ENCODE peak calls at places on chromosomes 3 and 15, in eight cellular contexts. J is IMR-90; R is CD8-positive, alpha-beta T cell; X is uterus; E is left ventricle myocardium inferior; Q is H9; S is upper lobe of left lung; F is A549. I is an unnamed sample.

GRCh38 chr3:112090899-112091586 is 4.9 kb downstream of the C3orf52 start:
- DNase-seq in R (no peak), Q (no peak), J (no peak), S (no peak), X (no peak), F (no peak), E (no peak), I (no peak)

GRCh38 chr3:23567917-23568316 is 237.8 kb upstream of the UBE2E1 start:
- DNase-seq in J (peak; percentile 95), X (no peak), S (no peak), F (no peak), E (no peak), R (no peak), Q (no peak), I (no peak)

GRCh38 chr3:188164248-188164687 is 10.3 kb downstream of the LPP start:
- DNase-seq in F (no peak), S (no peak), E (no peak), R (no peak), J (no peak), X (no peak), Q (no peak), I (no peak)

GRCh38 chr3:124372784-124373183 is 357.5 kb upstream of the UMPS start:
- DNase-seq in R (no peak), S (no peak), F (no peak), E (no peak), Q (peak; percentile 65), J (no peak), X (no peak), I (no peak)

GRCh38 chr3:162287600-162287999 is 791.0 kb downstream of the OTOL1 start:
- DNase-seq in R (no peak), X (no peak), F (no peak), E (no peak), Q (no peak), J (no peak), S (no peak), I (no peak)

GRCh38 chr3:181613191-181613590 is 98.5 kb upstream of the SOX2 start:
- DNase-seq in J (no peak), Q (no peak), X (no peak), E (no peak), F (no peak), R (no peak), S (no peak), I (no peak)

GRCh38 chr3:63207066-63207590 is 71.0 kb upstream of the SYNPR start:
- DNase-seq in E (no peak), F (no peak), Q (no peak), R (no peak), S (no peak), X (no peak), J (no peak), I (no peak)

GRCh38 chr3:159447841-159448240 is 540.8 kb upstream of the IL12A start:
- DNase-seq in J (no peak), X (no peak), E (no peak), S (no peak), R (no peak), Q (no peak), F (no peak), I (no peak)

GRCh38 chr3:189685854-189686253 is 54.7 kb downstream of the TP63 start:
- DNase-seq in R (no peak), E (no peak), S (no peak), X (no peak), Q (no peak), J (peak; percentile 93), F (no peak), I (no peak)

GRCh38 chr3:24242012-24242698 is 252.5 kb downstream of the THRB start:
- DNase-seq in S (no peak), J (peak; percentile 45), E (no peak), Q (no peak), R (no peak), F (no peak), X (no peak), I (no peak)

GRCh38 chr3:125045194-125045593 is 10.6 kb downstream of the HEG1 start:
- DNase-seq in X (no peak), F (no peak), E (no peak), S (no peak), R (no peak), Q (no peak), J (no peak), I (no peak)

GRCh38 chr3:179071161-179071568 is 444 bp downstream of the ZMAT3 start:
- DNase-seq in E (no peak), S (no peak), J (peak; percentile 67), X (peak; percentile 18), Q (no peak), R (peak; percentile 48), F (peak; percentile 15), I (no peak)

GRCh38 chr3:37241880-37242279 is 67.5 kb upstream of the LRRFIP2 start:
- DNase-seq in R (no peak), F (no peak), S (no peak), Q (no peak), X (no peak), E (no peak), J (no peak), I (no peak)

GRCh38 chr3:37240170-37240945 is 66.0 kb upstream of the LRRFIP2 start:
- DNase-seq in E (no peak), Q (no peak), S (no peak), X (no peak), F (no peak), R (no peak), J (no peak), I (no peak)

DNA sequence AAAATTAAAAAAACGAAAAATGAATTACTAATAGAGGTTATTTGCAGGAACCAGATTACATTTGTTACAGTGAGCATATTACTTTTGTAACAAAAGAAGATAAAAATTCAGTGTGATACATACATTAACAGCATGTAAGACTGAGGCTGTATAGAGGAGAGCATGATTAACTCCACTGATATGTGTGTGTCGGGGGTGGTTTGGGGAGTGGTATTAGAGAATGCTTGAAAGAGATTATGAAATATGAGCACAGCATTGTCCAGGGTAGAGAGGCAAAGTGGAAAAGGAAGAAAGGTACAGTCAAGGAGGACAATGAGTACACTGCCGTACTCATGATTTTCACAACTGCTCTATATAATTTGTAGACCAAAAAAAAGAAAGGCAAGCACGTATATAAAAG is 62.9 kb upstream of the LRRFIP2 start:
- DNase-seq in J (peak; percentile 55), S (no peak), R (no peak), F (no peak), Q (no peak), E (no peak), X (no peak), I (no peak)
- H3K27ac ChIP-seq in J (no peak overlapping the region), S (no peak overlapping the region), R (no peak overlapping the region), F (no peak overlapping the region), Q (no peak overlapping the region), E (no peak overlapping the region), X (no peak overlapping the region), I (no peak overlapping the region)

GRCh38 chr15:78917888-78918287 is 27.0 kb downstream of the CTSH start:
- DNase-seq in R (no peak), F (no peak), S (no peak), E (no peak), J (no peak), X (no peak), Q (no peak), I (no peak)

GRCh38 chr15:78910836-78911235 is 34.0 kb downstream of the CTSH start:
- DNase-seq in Q (no peak), R (no peak), X (no peak), E (no peak), F (no peak), S (no peak), J (no peak), I (no peak)

GRCh38 chr15:78915341-78916087 is 29.3 kb downstream of the CTSH start:
- DNase-seq in J (no peak), E (peak; percentile 55), F (no peak), S (no peak), R (no peak), Q (no peak), X (peak; percentile 70), I (no peak)

GRCh38 chr15:78913012-78913411 is 31.8 kb downstream of the CTSH start:
- DNase-seq in J (no peak), R (no peak), X (no peak), S (no peak), Q (no peak), F (no peak), E (no peak), I (no peak)

DNA sequence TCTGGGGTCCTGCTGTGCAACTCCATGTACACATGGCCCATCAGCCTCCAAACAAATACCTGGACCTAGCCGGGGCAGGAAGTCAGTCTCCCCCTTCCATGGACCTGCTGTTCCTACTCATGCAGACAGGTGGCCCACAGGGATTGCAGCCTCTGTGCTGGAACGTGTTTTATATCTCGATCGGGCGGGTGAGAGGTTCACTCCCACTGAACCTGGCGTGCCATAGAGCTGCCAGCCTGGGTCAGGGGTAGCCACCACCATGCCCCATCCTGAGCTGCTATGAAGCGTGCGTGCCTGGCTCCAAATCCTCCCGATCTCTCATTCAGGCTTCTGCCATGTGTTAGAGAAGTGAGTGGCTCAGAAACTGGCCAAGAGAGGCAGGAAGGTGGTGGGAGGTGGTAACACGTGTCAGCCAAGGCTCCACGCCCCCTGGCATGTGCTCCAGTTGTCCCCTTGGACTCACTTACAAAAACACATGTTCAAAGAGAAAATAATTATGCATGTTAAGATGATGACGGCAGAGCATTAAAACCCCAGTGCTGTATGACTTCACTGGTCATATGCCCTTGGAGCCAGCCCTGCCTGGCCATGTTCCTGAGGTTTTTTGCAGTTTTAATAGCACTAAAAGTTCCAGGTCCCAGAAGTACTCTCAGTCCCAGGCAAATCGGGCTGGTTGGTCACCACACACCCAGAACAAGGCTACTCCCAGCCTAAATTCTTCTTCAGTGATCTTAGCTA is 30.6 kb downstream of the CTSH start:
- DNase-seq in F (peak; percentile 50), Q (no peak), J (no peak), E (no peak), X (peak; percentile 74), R (no peak), S (no peak), I (no peak)
- H3K27ac ChIP-seq in F (no peak overlapping the region), Q (no peak overlapping the region), J (no peak overlapping the region), E (peak overlapping the region; percentile 37), X (peak overlapping the region; percentile 80), R (no peak overlapping the region), S (peak overlapping the region; percentile 45), I (no peak overlapping the region)

GRCh38 chr15:49270541-49271421 is 100.7 kb downstream of the GALK2 start:
- DNase-seq in Q (no peak), F (no peak), J (peak; percentile 69), R (no peak), S (no peak), X (no peak), E (peak; percentile 14), I (no peak)
- H3K27ac ChIP-seq in Q (no peak overlapping the region), F (no peak overlapping the region), J (peak overlapping the region; percentile 53), R (no peak overlapping the region), S (no peak overlapping the region), X (peak overlapping the region; percentile 7), E (peak overlapping the region; percentile 70), I (peak overlapping the region; percentile 19)

GRCh38 chr15:85587707-85588441 is 206.9 kb downstream of the KLHL25 start:
- DNase-seq in J (peak; percentile 82), R (no peak), X (no peak), S (no peak), E (no peak), F (no peak), Q (no peak), I (no peak)

GRCh38 chr15:85582719-85583089 is 202.3 kb downstream of the AKAP13 start:
- DNase-seq in S (no peak), R (peak; percentile 77), Q (no peak), F (no peak), J (peak; percentile 46), E (peak; percentile 55), X (peak; percentile 66), I (no peak)

GRCh38 chr15:85583404-85584390 is 203.3 kb downstream of the AKAP13 start:
- DNase-seq in F (no peak), R (peak; percentile 55), Q (no peak), E (peak; percentile 38), J (peak; percentile 68), S (no peak), X (peak; percentile 47), I (no peak)

GRCh38 chr15:85582076-85582718 is 201.8 kb downstream of the AKAP13 start:
- DNase-seq in R (peak; percentile 49), Q (no peak), X (peak; percentile 72), J (peak; percentile 24), F (no peak), S (no peak), E (no peak), I (no peak)

GRCh38 chr15:85584791-85585360 is 204.5 kb downstream of the AKAP13 start:
- DNase-seq in R (no peak), S (no peak), Q (no peak), X (no peak), E (no peak), J (no peak), F (no peak), I (no peak)
- H3K27ac ChIP-seq in R (no peak overlapping the region), S (peak overlapping the region; percentile 87), Q (no peak overlapping the region), X (peak overlapping the region; percentile 91), E (peak overlapping the region; percentile 93), J (no peak overlapping the region), F (peak overlapping the region; percentile 10), I (peak overlapping the region; percentile 92)